ENCODE peak calls at places on chromosomes 13 and 19, in seven cellular contexts. One of them, this sample, is unnamed.

GRCh38 chr19:32914879-32915278 is 45.3 kb upstream of the SLC7A9 start:
- DNase-seq in neural progenitor cell: no peak
- DNase-seq in body of pancreas: no peak
- DNase-seq in tibial nerve: no peak
- DNase-seq in fibroblast of lung: no peak
- DNase-seq in coronary artery: no peak
- DNase-seq in pancreas: no peak
- DNase-seq in this sample: no peak

GRCh38 chr19:56710437-56710836 is 38.9 kb upstream of the ZNF835 start:
- DNase-seq in neural progenitor cell: no peak
- DNase-seq in body of pancreas: no peak
- DNase-seq in tibial nerve: no peak
- DNase-seq in fibroblast of lung: no peak
- DNase-seq in coronary artery: no peak
- DNase-seq in pancreas: no peak
- DNase-seq in this sample: no peak

GRCh38 chr13:59948686-59949085 is 215.0 kb downstream of the DIAPH3 start:
- DNase-seq in neural progenitor cell: no peak
- DNase-seq in body of pancreas: no peak
- DNase-seq in tibial nerve: no peak
- DNase-seq in fibroblast of lung: no peak
- DNase-seq in coronary artery: no peak
- DNase-seq in pancreas: no peak
- DNase-seq in this sample: no peak

GRCh38 chr19:11160119-11160768 is 4.7 kb upstream of the SPC24 start:
- DNase-seq in neural progenitor cell: no peak
- DNase-seq in body of pancreas: no peak
- DNase-seq in tibial nerve: no peak
- DNase-seq in fibroblast of lung: peak; percentile 47
- DNase-seq in coronary artery: no peak
- DNase-seq in pancreas: no peak
- DNase-seq in this sample: no peak

GRCh38 chr19:47651691-47652090 is 42.8 kb downstream of the BICRA start:
- DNase-seq in neural progenitor cell: no peak
- DNase-seq in body of pancreas: no peak
- DNase-seq in tibial nerve: no peak
- DNase-seq in fibroblast of lung: no peak
- DNase-seq in coronary artery: no peak
- DNase-seq in pancreas: no peak
- DNase-seq in this sample: no peak

GRCh38 chr19:10110076-10110971 is 1.2 kb upstream of the P2RY11 start:
- DNase-seq in neural progenitor cell: no peak
- DNase-seq in body of pancreas: no peak
- DNase-seq in tibial nerve: no peak
- DNase-seq in fibroblast of lung: no peak
- DNase-seq in coronary artery: no peak
- DNase-seq in pancreas: no peak
- DNase-seq in this sample: no peak

GRCh38 chr13:43374621-43375020 is 351.2 kb downstream of the DNAJC15 start:
- DNase-seq in neural progenitor cell: no peak
- DNase-seq in body of pancreas: no peak
- DNase-seq in tibial nerve: no peak
- DNase-seq in fibroblast of lung: peak; percentile 89
- DNase-seq in coronary artery: no peak
- DNase-seq in pancreas: no peak
- DNase-seq in this sample: no peak

GRCh38 chr13:67258482-67258881 is 28.3 kb upstream of the PCDH9 start:
- DNase-seq in neural progenitor cell: peak; percentile 22
- DNase-seq in body of pancreas: no peak
- DNase-seq in tibial nerve: no peak
- DNase-seq in fibroblast of lung: no peak
- DNase-seq in coronary artery: no peak
- DNase-seq in pancreas: no peak
- DNase-seq in this sample: no peak

GRCh38 chr13:74193391-74193790 is 59.2 kb upstream of the KLF12 start:
- DNase-seq in neural progenitor cell: no peak
- DNase-seq in body of pancreas: no peak
- DNase-seq in tibial nerve: no peak
- DNase-seq in fibroblast of lung: no peak
- DNase-seq in coronary artery: no peak
- DNase-seq in pancreas: no peak
- DNase-seq in this sample: no peak

GRCh38 chr13:50365683-50366391 is 350.6 kb downstream of the KCNRG start:
- DNase-seq in neural progenitor cell: no peak
- DNase-seq in body of pancreas: peak; percentile 52
- DNase-seq in tibial nerve: no peak
- DNase-seq in fibroblast of lung: peak; percentile 13
- DNase-seq in coronary artery: no peak
- DNase-seq in pancreas: peak; percentile 51
- DNase-seq in this sample: no peak

GRCh38 chr13:39273953-39274352 is 235.7 kb downstream of the NHLRC3 start:
- DNase-seq in neural progenitor cell: peak; percentile 28
- DNase-seq in body of pancreas: peak; percentile 54
- DNase-seq in tibial nerve: no peak
- DNase-seq in fibroblast of lung: peak; percentile 14
- DNase-seq in coronary artery: no peak
- DNase-seq in pancreas: no peak
- DNase-seq in this sample: no peak

GRCh38 chr13:90238433-90238832 is 1109.1 kb upstream of the MIR17HG start:
- DNase-seq in neural progenitor cell: peak; percentile 10
- DNase-seq in body of pancreas: no peak
- DNase-seq in tibial nerve: no peak
- DNase-seq in fibroblast of lung: peak; percentile 54
- DNase-seq in coronary artery: no peak
- DNase-seq in pancreas: no peak
- DNase-seq in this sample: no peak

GRCh38 chr19:14479985-14480694 is 5.0 kb upstream of the PTGER1 start:
- DNase-seq in neural progenitor cell: peak; percentile 82
- DNase-seq in body of pancreas: peak; percentile 29
- DNase-seq in tibial nerve: no peak
- DNase-seq in fibroblast of lung: peak; percentile 22
- DNase-seq in coronary artery: no peak
- DNase-seq in pancreas: no peak
- DNase-seq in this sample: peak; percentile 48

GRCh38 chr19:50492303-50493052 is 15.8 kb upstream of the GARIN5A start:
- DNase-seq in neural progenitor cell: peak; percentile 24
- DNase-seq in body of pancreas: no peak
- DNase-seq in tibial nerve: no peak
- DNase-seq in fibroblast of lung: no peak
- DNase-seq in coronary artery: no peak
- DNase-seq in pancreas: no peak
- DNase-seq in this sample: no peak

GRCh38 chr19:6947745-6948144 is 60.4 kb downstream of the ADGRE1 start:
- DNase-seq in neural progenitor cell: no peak
- DNase-seq in body of pancreas: no peak
- DNase-seq in tibial nerve: no peak
- DNase-seq in fibroblast of lung: peak; percentile 29
- DNase-seq in coronary artery: no peak
- DNase-seq in pancreas: no peak
- DNase-seq in this sample: no peak

GRCh38 chr19:3224346-3225325 is at the start of gene CELF5:
- DNase-seq in neural progenitor cell: peak; percentile 91
- DNase-seq in body of pancreas: peak; percentile 68
- DNase-seq in tibial nerve: no peak
- DNase-seq in fibroblast of lung: no peak
- DNase-seq in coronary artery: no peak
- DNase-seq in pancreas: no peak
- DNase-seq in this sample: peak; percentile 38

GRCh38 chr13:108214511-108215383 is 589 bp downstream of the LIG4 start:
- DNase-seq in neural progenitor cell: peak; percentile 51
- DNase-seq in body of pancreas: peak; percentile 25
- DNase-seq in tibial nerve: no peak
- DNase-seq in fibroblast of lung: no peak
- DNase-seq in coronary artery: no peak
- DNase-seq in pancreas: no peak
- DNase-seq in this sample: no peak

GRCh38 chr19:53158119-53158656 is 665 bp downstream of the ZNF347 start:
- DNase-seq in neural progenitor cell: peak; percentile 67
- DNase-seq in body of pancreas: peak; percentile 40
- DNase-seq in tibial nerve: no peak
- DNase-seq in fibroblast of lung: peak; percentile 31
- DNase-seq in coronary artery: peak; percentile 72
- DNase-seq in pancreas: peak; percentile 31
- DNase-seq in this sample: peak; percentile 32
- H3K27ac ChIP-seq in neural progenitor cell: no peak overlapping the region
- H3K27ac ChIP-seq in body of pancreas: peak overlapping the region; percentile 61
- H3K27ac ChIP-seq in tibial nerve: no peak overlapping the region
- H3K27ac ChIP-seq in fibroblast of lung: peak overlapping the region; percentile 65
- H3K27ac ChIP-seq in coronary artery: peak overlapping the region; percentile 49
- H3K27ac ChIP-seq in pancreas: peak overlapping the region; percentile 33
- H3K27ac ChIP-seq in this sample: peak overlapping the region; percentile 86

GRCh38 chr19:38557205-38557799 is 60.5 kb downstream of the MAP4K1 start:
- DNase-seq in neural progenitor cell: no peak
- DNase-seq in body of pancreas: no peak
- DNase-seq in tibial nerve: no peak
- DNase-seq in fibroblast of lung: no peak
- DNase-seq in coronary artery: no peak
- DNase-seq in pancreas: no peak
- DNase-seq in this sample: no peak

GRCh38 chr19:38555200-38555599 is 62.6 kb downstream of the MAP4K1 start:
- DNase-seq in neural progenitor cell: no peak
- DNase-seq in body of pancreas: no peak
- DNase-seq in tibial nerve: no peak
- DNase-seq in fibroblast of lung: no peak
- DNase-seq in coronary artery: no peak
- DNase-seq in pancreas: no peak
- DNase-seq in this sample: no peak

GRCh38 chr19:38554676-38555141 is 63.0 kb downstream of the MAP4K1 start:
- DNase-seq in neural progenitor cell: no peak
- DNase-seq in body of pancreas: no peak
- DNase-seq in tibial nerve: no peak
- DNase-seq in fibroblast of lung: no peak
- DNase-seq in coronary artery: no peak
- DNase-seq in pancreas: no peak
- DNase-seq in this sample: no peak

GRCh38 chr19:38559428-38560401 is 58.0 kb downstream of the MAP4K1 start:
- DNase-seq in neural progenitor cell: no peak
- DNase-seq in body of pancreas: no peak
- DNase-seq in tibial nerve: no peak
- DNase-seq in fibroblast of lung: peak; percentile 45
- DNase-seq in coronary artery: no peak
- DNase-seq in pancreas: no peak
- DNase-seq in this sample: no peak

GRCh38 chr19:38556521-38557174 is 61.1 kb downstream of the MAP4K1 start:
- DNase-seq in neural progenitor cell: no peak
- DNase-seq in body of pancreas: no peak
- DNase-seq in tibial nerve: no peak
- DNase-seq in fibroblast of lung: no peak
- DNase-seq in coronary artery: no peak
- DNase-seq in pancreas: no peak
- DNase-seq in this sample: no peak
- TF ChIP-seq CTCF in neural progenitor cell: peak; percentile 7
- TF ChIP-seq CTCF in body of pancreas: no peak
- TF ChIP-seq CTCF in tibial nerve: no peak
- TF ChIP-seq CTCF in fibroblast of lung: no peak
- TF ChIP-seq CTCF in coronary artery: no peak
- TF ChIP-seq CTCF in pancreas: no peak
- TF ChIP-seq CTCF in this sample: no peak

GRCh38 chr19:34217952-34218817 is 36.2 kb upstream of the GARRE1 start:
- DNase-seq in neural progenitor cell: no peak
- DNase-seq in body of pancreas: peak; percentile 23
- DNase-seq in tibial nerve: peak; percentile 36
- DNase-seq in fibroblast of lung: peak; percentile 99
- DNase-seq in coronary artery: no peak
- DNase-seq in pancreas: no peak
- DNase-seq in this sample: no peak
- H3K27ac ChIP-seq in neural progenitor cell: no peak overlapping the region
- H3K27ac ChIP-seq in body of pancreas: no peak overlapping the region
- H3K27ac ChIP-seq in tibial nerve: no peak overlapping the region
- H3K27ac ChIP-seq in fibroblast of lung: no peak overlapping the region
- H3K27ac ChIP-seq in coronary artery: peak overlapping the region; percentile 14
- H3K27ac ChIP-seq in pancreas: no peak overlapping the region
- H3K27ac ChIP-seq in this sample: no peak overlapping the region

DNA sequence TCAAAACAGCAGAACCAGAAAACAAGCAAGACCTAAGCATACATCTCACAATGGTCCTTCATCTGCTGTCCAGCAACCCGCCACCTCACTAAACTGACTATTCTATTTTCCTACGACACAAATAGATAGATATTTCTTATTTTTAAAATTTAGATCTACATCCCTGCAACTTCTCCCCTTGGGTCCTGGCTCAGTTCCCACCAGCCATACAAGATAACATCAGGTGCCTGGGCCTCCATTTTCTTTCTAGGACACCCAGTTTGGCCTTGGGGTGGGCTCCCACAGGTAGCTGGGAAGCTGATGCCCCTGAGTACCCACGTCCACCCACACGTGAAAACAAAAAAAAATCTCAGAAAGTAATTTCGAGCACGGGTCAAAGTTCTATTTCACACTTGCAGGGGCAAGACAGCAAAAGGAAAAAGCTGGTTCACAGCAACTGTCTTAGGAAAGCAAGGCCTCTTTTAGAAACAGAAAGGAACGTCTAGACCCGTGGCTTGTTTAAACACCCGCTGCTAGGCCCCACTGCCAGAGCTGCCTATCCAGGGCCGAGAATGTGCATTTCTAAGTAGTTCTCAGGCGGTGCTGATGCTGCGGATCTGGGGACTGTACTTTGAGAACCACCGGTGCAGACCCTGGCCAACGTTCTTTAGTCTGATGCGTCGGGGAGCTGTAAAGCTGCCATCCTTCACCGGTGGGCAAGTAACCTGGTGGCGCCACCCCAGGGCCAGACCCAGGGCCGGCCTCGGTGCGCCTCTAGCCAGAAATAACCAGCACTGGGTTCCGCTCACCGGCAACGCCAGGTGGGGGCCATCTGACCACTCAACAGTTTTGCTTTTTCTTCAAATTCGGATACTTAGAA is 47.3 kb downstream of the TGDS start:
- DNase-seq in neural progenitor cell: peak; percentile 82
- DNase-seq in body of pancreas: peak; percentile 69
- DNase-seq in tibial nerve: peak; percentile 37
- DNase-seq in fibroblast of lung: peak; percentile 48
- DNase-seq in coronary artery: peak; percentile 77
- DNase-seq in pancreas: peak; percentile 55
- DNase-seq in this sample: peak; percentile 43
- TF ChIP-seq CTCF in neural progenitor cell: peak; percentile 41
- TF ChIP-seq CTCF in body of pancreas: no peak
- TF ChIP-seq CTCF in tibial nerve: no peak
- TF ChIP-seq CTCF in fibroblast of lung: peak; percentile 8
- TF ChIP-seq CTCF in coronary artery: no peak
- TF ChIP-seq CTCF in pancreas: no peak
- TF ChIP-seq CTCF in this sample: no peak

GRCh38 chr19:43525836-43526771 is 897 bp downstream of the ETHE1 start:
- DNase-seq in neural progenitor cell: peak; percentile 45
- DNase-seq in body of pancreas: peak; percentile 43
- DNase-seq in tibial nerve: no peak
- DNase-seq in fibroblast of lung: no peak
- DNase-seq in coronary artery: peak; percentile 77
- DNase-seq in pancreas: no peak
- DNase-seq in this sample: peak; percentile 20
- H3K27ac ChIP-seq in neural progenitor cell: no peak overlapping the region
- H3K27ac ChIP-seq in body of pancreas: peak overlapping the region; percentile 62
- H3K27ac ChIP-seq in tibial nerve: peak overlapping the region; percentile 79
- H3K27ac ChIP-seq in fibroblast of lung: peak overlapping the region; percentile 75
- H3K27ac ChIP-seq in coronary artery: peak overlapping the region; percentile 77
- H3K27ac ChIP-seq in pancreas: peak overlapping the region; percentile 73
- H3K27ac ChIP-seq in this sample: peak overlapping the region; percentile 91

GRCh38 chr19:1602091-1602707 is 3.1 kb downstream of the UQCR11 start:
- DNase-seq in neural progenitor cell: no peak
- DNase-seq in body of pancreas: no peak
- DNase-seq in tibial nerve: no peak
- DNase-seq in fibroblast of lung: no peak
- DNase-seq in coronary artery: no peak
- DNase-seq in pancreas: no peak
- DNase-seq in this sample: no peak
- TF ChIP-seq CTCF in neural progenitor cell: no peak
- TF ChIP-seq CTCF in body of pancreas: no peak
- TF ChIP-seq CTCF in tibial nerve: no peak
- TF ChIP-seq CTCF in fibroblast of lung: no peak
- TF ChIP-seq CTCF in coronary artery: no peak
- TF ChIP-seq CTCF in pancreas: no peak
- TF ChIP-seq CTCF in this sample: no peak

GRCh38 chr13:110923777-110924638 is 9.1 kb upstream of the ANKRD10 start:
- DNase-seq in neural progenitor cell: no peak
- DNase-seq in body of pancreas: no peak
- DNase-seq in tibial nerve: no peak
- DNase-seq in fibroblast of lung: no peak
- DNase-seq in coronary artery: peak; percentile 33
- DNase-seq in pancreas: no peak
- DNase-seq in this sample: no peak
- H3K27ac ChIP-seq in neural progenitor cell: no peak overlapping the region
- H3K27ac ChIP-seq in body of pancreas: no peak overlapping the region
- H3K27ac ChIP-seq in tibial nerve: no peak overlapping the region
- H3K27ac ChIP-seq in fibroblast of lung: no peak overlapping the region
- H3K27ac ChIP-seq in coronary artery: no peak overlapping the region
- H3K27ac ChIP-seq in pancreas: no peak overlapping the region
- H3K27ac ChIP-seq in this sample: no peak overlapping the region

This sample was measured in left ventricle myocardium inferior.